ENCODE peak calls at places on chromosomes 6 and 20, in nine cellular contexts. One of them, this sample, is unnamed.

GRCh38 chr6:3117912-3118352 is 579 bp upstream of the BPHL start:
- DNase-seq in IMR-90: no peak
- DNase-seq in osteoblast: no peak
- DNase-seq in tibial nerve: no peak
- DNase-seq in brain microvascular endothelial cell: no peak
- DNase-seq in epithelial cell of esophagus: no peak
- DNase-seq in neural crest cell: no peak
- DNase-seq in ascending aorta: no peak
- DNase-seq in BJ: no peak
- DNase-seq in this sample: no peak

GRCh38 chr6:1610497-1611321 is 994 bp downstream of the FOXC1 start:
- DNase-seq in IMR-90: peak; percentile 29
- DNase-seq in osteoblast: peak; percentile 96
- DNase-seq in tibial nerve: no peak
- DNase-seq in brain microvascular endothelial cell: no peak
- DNase-seq in epithelial cell of esophagus: peak; percentile 48
- DNase-seq in neural crest cell: no peak
- DNase-seq in ascending aorta: no peak
- DNase-seq in BJ: no peak
- DNase-seq in this sample: no peak

GRCh38 chr20:34066476-34067090 is 45.5 kb downstream of the EIF2S2 start:
- DNase-seq in IMR-90: peak; percentile 56
- DNase-seq in osteoblast: no peak
- DNase-seq in tibial nerve: no peak
- DNase-seq in brain microvascular endothelial cell: no peak
- DNase-seq in epithelial cell of esophagus: peak; percentile 59
- DNase-seq in neural crest cell: no peak
- DNase-seq in ascending aorta: no peak
- DNase-seq in BJ: peak; percentile 70
- DNase-seq in this sample: no peak

GRCh38 chr20:38245753-38246152 is 14.8 kb downstream of the KIAA1755 start:
- DNase-seq in IMR-90: no peak
- DNase-seq in osteoblast: no peak
- DNase-seq in tibial nerve: peak; percentile 51
- DNase-seq in brain microvascular endothelial cell: no peak
- DNase-seq in epithelial cell of esophagus: no peak
- DNase-seq in neural crest cell: no peak
- DNase-seq in ascending aorta: no peak
- DNase-seq in BJ: no peak
- DNase-seq in this sample: no peak

GRCh38 chr6:153511896-153512496 is 380.9 kb upstream of the RGS17 start:
- DNase-seq in IMR-90: peak; percentile 3
- DNase-seq in osteoblast: no peak
- DNase-seq in tibial nerve: peak; percentile 27
- DNase-seq in brain microvascular endothelial cell: peak; percentile 28
- DNase-seq in epithelial cell of esophagus: peak; percentile 48
- DNase-seq in neural crest cell: peak; percentile 23
- DNase-seq in ascending aorta: no peak
- DNase-seq in BJ: no peak
- DNase-seq in this sample: no peak

GRCh38 chr6:169689247-169689646 is 12.6 kb downstream of the WDR27 start:
- DNase-seq in IMR-90: peak; percentile 88
- DNase-seq in osteoblast: peak; percentile 89
- DNase-seq in tibial nerve: no peak
- DNase-seq in brain microvascular endothelial cell: no peak
- DNase-seq in epithelial cell of esophagus: peak; percentile 89
- DNase-seq in neural crest cell: no peak
- DNase-seq in ascending aorta: no peak
- DNase-seq in BJ: peak; percentile 35
- DNase-seq in this sample: no peak

GRCh38 chr6:35568967-35569606 is 56.4 kb upstream of the TULP1 start:
- DNase-seq in IMR-90: no peak
- DNase-seq in osteoblast: no peak
- DNase-seq in tibial nerve: peak; percentile 56
- DNase-seq in brain microvascular endothelial cell: no peak
- DNase-seq in epithelial cell of esophagus: peak; percentile 44
- DNase-seq in neural crest cell: peak; percentile 26
- DNase-seq in ascending aorta: no peak
- DNase-seq in BJ: no peak
- DNase-seq in this sample: no peak

GRCh38 chr20:47664744-47665143 is 120.5 kb downstream of the SULF2 start:
- DNase-seq in IMR-90: no peak
- DNase-seq in osteoblast: peak; percentile 50
- DNase-seq in tibial nerve: no peak
- DNase-seq in brain microvascular endothelial cell: no peak
- DNase-seq in epithelial cell of esophagus: no peak
- DNase-seq in neural crest cell: no peak
- DNase-seq in ascending aorta: no peak
- DNase-seq in BJ: no peak
- DNase-seq in this sample: no peak

GRCh38 chr6:67361264-67361663 is 1273.8 kb upstream of the ADGRB3 start:
- DNase-seq in IMR-90: no peak
- DNase-seq in osteoblast: no peak
- DNase-seq in tibial nerve: no peak
- DNase-seq in brain microvascular endothelial cell: no peak
- DNase-seq in epithelial cell of esophagus: no peak
- DNase-seq in neural crest cell: no peak
- DNase-seq in ascending aorta: no peak
- DNase-seq in BJ: no peak
- DNase-seq in this sample: no peak

GRCh38 chr20:61433816-61434215 is 181.8 kb downstream of the CDH4 start:
- DNase-seq in IMR-90: no peak
- DNase-seq in osteoblast: no peak
- DNase-seq in tibial nerve: no peak
- DNase-seq in brain microvascular endothelial cell: no peak
- DNase-seq in epithelial cell of esophagus: no peak
- DNase-seq in neural crest cell: no peak
- DNase-seq in ascending aorta: no peak
- DNase-seq in BJ: no peak
- DNase-seq in this sample: no peak

GRCh38 chr6:10690651-10691445 is 3.6 kb downstream of the C6orf52 start:
- DNase-seq in IMR-90: no peak
- DNase-seq in osteoblast: no peak
- DNase-seq in tibial nerve: no peak
- DNase-seq in brain microvascular endothelial cell: no peak
- DNase-seq in epithelial cell of esophagus: peak; percentile 48
- DNase-seq in neural crest cell: no peak
- DNase-seq in ascending aorta: no peak
- DNase-seq in BJ: no peak
- DNase-seq in this sample: no peak

GRCh38 chr20:25009218-25010145 is 16.9 kb upstream of the APMAP start:
- DNase-seq in IMR-90: no peak
- DNase-seq in osteoblast: no peak
- DNase-seq in tibial nerve: no peak
- DNase-seq in brain microvascular endothelial cell: no peak
- DNase-seq in epithelial cell of esophagus: no peak
- DNase-seq in neural crest cell: no peak
- DNase-seq in ascending aorta: no peak
- DNase-seq in BJ: no peak
- DNase-seq in this sample: no peak

GRCh38 chr6:106883808-106884262 is 90.7 kb downstream of the CD24 start:
- DNase-seq in IMR-90: no peak
- DNase-seq in osteoblast: no peak
- DNase-seq in tibial nerve: no peak
- DNase-seq in brain microvascular endothelial cell: no peak
- DNase-seq in epithelial cell of esophagus: peak; percentile 41
- DNase-seq in neural crest cell: no peak
- DNase-seq in ascending aorta: no peak
- DNase-seq in BJ: no peak
- DNase-seq in this sample: no peak
- TF ChIP-seq CTCF in IMR-90: no peak
- TF ChIP-seq CTCF in osteoblast: peak; percentile 8
- TF ChIP-seq CTCF in tibial nerve: no peak
- TF ChIP-seq CTCF in brain microvascular endothelial cell: no peak
- TF ChIP-seq CTCF in epithelial cell of esophagus: peak; percentile 33
- TF ChIP-seq CTCF in neural crest cell: peak; percentile 41
- TF ChIP-seq CTCF in ascending aorta: no peak
- TF ChIP-seq CTCF in BJ: no peak
- TF ChIP-seq CTCF in this sample: no peak

DNA sequence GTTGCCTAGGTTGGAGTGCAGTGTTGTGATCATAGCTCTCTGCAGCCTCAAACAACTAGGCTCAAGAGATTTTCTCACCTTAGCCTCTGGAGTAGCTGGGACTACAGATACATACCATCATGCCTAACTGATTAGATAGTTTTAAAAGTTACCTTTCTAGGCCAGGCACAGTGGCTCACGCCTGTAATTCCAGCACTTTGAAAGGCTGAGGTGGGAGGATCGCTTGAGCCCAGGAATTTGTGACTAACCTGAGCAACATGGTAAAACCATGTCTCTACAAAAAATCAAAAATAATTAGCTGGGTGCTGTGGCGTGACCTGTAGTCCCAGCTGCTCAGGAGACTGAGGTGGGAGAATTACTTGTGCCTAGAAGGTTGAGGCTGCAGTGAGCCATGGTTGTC is 41.2 kb downstream of the SLC17A5 start:
- DNase-seq in IMR-90: no peak
- DNase-seq in osteoblast: no peak
- DNase-seq in tibial nerve: no peak
- DNase-seq in brain microvascular endothelial cell: no peak
- DNase-seq in epithelial cell of esophagus: no peak
- DNase-seq in neural crest cell: no peak
- DNase-seq in ascending aorta: no peak
- DNase-seq in BJ: no peak
- DNase-seq in this sample: no peak
- TF ChIP-seq CTCF in IMR-90: no peak
- TF ChIP-seq CTCF in osteoblast: no peak
- TF ChIP-seq CTCF in tibial nerve: no peak
- TF ChIP-seq CTCF in brain microvascular endothelial cell: no peak
- TF ChIP-seq CTCF in epithelial cell of esophagus: no peak
- TF ChIP-seq CTCF in neural crest cell: no peak
- TF ChIP-seq CTCF in ascending aorta: no peak
- TF ChIP-seq CTCF in BJ: no peak
- TF ChIP-seq CTCF in this sample: no peak

DNA sequence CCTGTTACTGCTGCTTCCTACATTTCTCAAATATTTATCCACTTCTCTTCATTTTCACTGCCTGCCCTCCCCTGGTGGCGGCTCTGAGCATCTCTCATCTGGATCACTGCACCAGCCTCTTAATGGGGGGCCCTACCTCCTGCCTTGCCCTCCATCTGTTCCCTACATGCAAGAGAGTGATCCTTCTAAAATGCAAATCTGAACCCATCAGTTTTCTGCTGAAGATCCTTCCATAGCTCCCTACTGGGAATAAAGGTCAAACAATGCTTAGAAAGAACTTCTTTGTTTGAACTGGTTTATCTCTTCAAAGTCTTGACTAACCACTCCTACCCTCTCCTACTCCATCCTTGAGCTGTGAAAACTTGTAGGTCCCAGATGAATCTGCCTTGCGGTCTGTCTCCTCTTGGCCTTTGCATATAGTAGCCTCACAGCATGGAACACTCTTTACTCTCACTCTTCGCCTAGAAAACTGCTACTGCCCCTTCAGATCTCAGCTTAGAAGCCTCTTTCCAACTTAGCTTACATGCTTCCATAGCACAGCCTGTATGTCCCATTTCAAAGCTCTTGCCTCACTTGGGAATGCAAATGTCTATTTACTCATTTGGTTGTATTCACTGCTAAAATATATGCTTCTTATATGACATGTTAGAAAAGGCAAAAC is 119.3 kb downstream of the QRSL1 start:
- DNase-seq in IMR-90: no peak
- DNase-seq in osteoblast: no peak
- DNase-seq in tibial nerve: no peak
- DNase-seq in brain microvascular endothelial cell: no peak
- DNase-seq in epithelial cell of esophagus: no peak
- DNase-seq in neural crest cell: no peak
- DNase-seq in ascending aorta: no peak
- DNase-seq in BJ: no peak
- DNase-seq in this sample: no peak
- TF ChIP-seq CTCF in IMR-90: no peak
- TF ChIP-seq CTCF in osteoblast: no peak
- TF ChIP-seq CTCF in tibial nerve: no peak
- TF ChIP-seq CTCF in brain microvascular endothelial cell: peak; percentile 31
- TF ChIP-seq CTCF in epithelial cell of esophagus: peak; percentile 18
- TF ChIP-seq CTCF in neural crest cell: peak; percentile 34
- TF ChIP-seq CTCF in ascending aorta: no peak
- TF ChIP-seq CTCF in BJ: no peak
- TF ChIP-seq CTCF in this sample: no peak

GRCh38 chr20:18431206-18431605 is 35.6 kb downstream of the DZANK1 start:
- DNase-seq in IMR-90: no peak
- DNase-seq in osteoblast: no peak
- DNase-seq in tibial nerve: no peak
- DNase-seq in brain microvascular endothelial cell: no peak
- DNase-seq in epithelial cell of esophagus: no peak
- DNase-seq in neural crest cell: no peak
- DNase-seq in ascending aorta: no peak
- DNase-seq in BJ: no peak
- DNase-seq in this sample: no peak
- TF ChIP-seq CTCF in IMR-90: no peak
- TF ChIP-seq CTCF in osteoblast: no peak
- TF ChIP-seq CTCF in tibial nerve: no peak
- TF ChIP-seq CTCF in brain microvascular endothelial cell: no peak
- TF ChIP-seq CTCF in epithelial cell of esophagus: peak; percentile 2
- TF ChIP-seq CTCF in neural crest cell: no peak
- TF ChIP-seq CTCF in ascending aorta: no peak
- TF ChIP-seq CTCF in BJ: no peak
- TF ChIP-seq CTCF in this sample: no peak

GRCh38 chr6:41424370-41425058 is 89.1 kb downstream of the NCR2 start:
- DNase-seq in IMR-90: peak; percentile 71
- DNase-seq in osteoblast: peak; percentile 97
- DNase-seq in tibial nerve: peak; percentile 99
- DNase-seq in brain microvascular endothelial cell: peak; percentile 85
- DNase-seq in epithelial cell of esophagus: peak; percentile 71
- DNase-seq in neural crest cell: peak; percentile 97
- DNase-seq in ascending aorta: peak; percentile 47
- DNase-seq in BJ: peak; percentile 15
- DNase-seq in this sample: peak; percentile 92

GRCh38 chr6:41427642-41428401 is 92.4 kb downstream of the NCR2 start:
- DNase-seq in IMR-90: no peak
- DNase-seq in osteoblast: peak; percentile 81
- DNase-seq in tibial nerve: no peak
- DNase-seq in brain microvascular endothelial cell: no peak
- DNase-seq in epithelial cell of esophagus: peak; percentile 25
- DNase-seq in neural crest cell: peak; percentile 25
- DNase-seq in ascending aorta: no peak
- DNase-seq in BJ: no peak
- DNase-seq in this sample: no peak

GRCh38 chr6:41426888-41427641 is 91.7 kb downstream of the NCR2 start:
- DNase-seq in IMR-90: no peak
- DNase-seq in osteoblast: peak; percentile 15
- DNase-seq in tibial nerve: no peak
- DNase-seq in brain microvascular endothelial cell: no peak
- DNase-seq in epithelial cell of esophagus: no peak
- DNase-seq in neural crest cell: no peak
- DNase-seq in ascending aorta: no peak
- DNase-seq in BJ: no peak
- DNase-seq in this sample: no peak

GRCh38 chr6:41425511-41425910 is 90.1 kb downstream of the NCR2 start:
- DNase-seq in IMR-90: no peak
- DNase-seq in osteoblast: peak; percentile 35
- DNase-seq in tibial nerve: no peak
- DNase-seq in brain microvascular endothelial cell: no peak
- DNase-seq in epithelial cell of esophagus: no peak
- DNase-seq in neural crest cell: no peak
- DNase-seq in ascending aorta: no peak
- DNase-seq in BJ: no peak
- DNase-seq in this sample: no peak

GRCh38 chr6:41426438-41426851 is 91.0 kb downstream of the NCR2 start:
- DNase-seq in IMR-90: no peak
- DNase-seq in osteoblast: peak; percentile 26
- DNase-seq in tibial nerve: peak; percentile 29
- DNase-seq in brain microvascular endothelial cell: no peak
- DNase-seq in epithelial cell of esophagus: no peak
- DNase-seq in neural crest cell: no peak
- DNase-seq in ascending aorta: no peak
- DNase-seq in BJ: no peak
- DNase-seq in this sample: no peak
- TF ChIP-seq CTCF in IMR-90: no peak
- TF ChIP-seq CTCF in osteoblast: no peak
- TF ChIP-seq CTCF in tibial nerve: no peak
- TF ChIP-seq CTCF in brain microvascular endothelial cell: no peak
- TF ChIP-seq CTCF in epithelial cell of esophagus: no peak
- TF ChIP-seq CTCF in neural crest cell: no peak
- TF ChIP-seq CTCF in ascending aorta: no peak
- TF ChIP-seq CTCF in BJ: no peak
- TF ChIP-seq CTCF in this sample: no peak

This sample was measured in mesothelial cell of epicardium.